ENCODE peak calls at places on chromosomes 16 and 17, in eight cellular contexts. R, Y, D, T, I, J, P and E are unnamed samples.

GRCh38 chr16:51418258-51418657 is 267.2 kb upstream of the SALL1 start:
- DNase-seq in I (no peak), R (no peak), D (no peak), P (no peak), T (no peak), Y (no peak), J (no peak), E (no peak)

GRCh38 chr17:550041-550398 is 164.6 kb downstream of the VPS53 start:
- DNase-seq in R (no peak), I (no peak), D (no peak), P (no peak), Y (peak; percentile 59), T (no peak), J (no peak), E (no peak)

GRCh38 chr16:17359778-17360177 is 111.0 kb downstream of the XYLT1 start:
- DNase-seq in I (no peak), T (no peak), J (peak; percentile 67), D (no peak), R (no peak), P (peak; percentile 28), Y (peak; percentile 83), E (no peak)

GRCh38 chr17:81060416-81060815 is 25.5 kb downstream of the BAIAP2 start:
- DNase-seq in P (no peak), J (no peak), Y (no peak), R (no peak), D (no peak), I (no peak), T (no peak), E (no peak)

GRCh38 chr17:13367154-13367553 is 234.6 kb downstream of the HS3ST3A1 start:
- DNase-seq in R (no peak), I (no peak), J (no peak), T (no peak), P (no peak), Y (peak; percentile 41), D (no peak), E (no peak)

GRCh38 chr16:30555848-30556473 is 2.2 kb downstream of the ZNF764 start:
- DNase-seq in T (no peak), D (no peak), Y (no peak), J (no peak), R (no peak), I (no peak), P (no peak), E (no peak)

GRCh38 chr16:29170393-29171239 is 185.8 kb downstream of the LAT start:
- DNase-seq in J (no peak), P (no peak), T (no peak), Y (no peak), I (no peak), D (no peak), R (no peak), E (no peak)

GRCh38 chr17:164536-165235 is 16.8 kb downstream of the DOC2B start:
- DNase-seq in I (peak; percentile 68), D (no peak), Y (peak; percentile 41), J (peak; percentile 25), P (peak; percentile 44), R (no peak), T (no peak), E (no peak)

GRCh38 chr17:78176548-78177025 is 8.2 kb downstream of the SYNGR2 start:
- DNase-seq in R (peak; percentile 95), I (peak; percentile 84), P (peak; percentile 87), D (peak; percentile 5), T (peak; percentile 20), J (peak; percentile 82), Y (no peak), E (no peak)

GRCh38 chr16:12900599-12901203 is 697 bp upstream of the SHISA9 start:
- DNase-seq in D (no peak), Y (no peak), P (no peak), I (no peak), T (no peak), J (no peak), R (no peak), E (no peak)

GRCh38 chr17:6088141-6088540 is 18.0 kb downstream of the WSCD1 start:
- DNase-seq in P (no peak), I (no peak), Y (no peak), J (no peak), R (no peak), D (no peak), T (no peak), E (no peak)

GRCh38 chr17:80992077-80992947 is 671 bp downstream of the CHMP6 start:
- DNase-seq in R (peak; percentile 85), Y (no peak), P (no peak), I (no peak), J (no peak), D (no peak), T (no peak), E (no peak)

GRCh38 chr17:55576237-55576998 is 65.2 kb upstream of the SMIM36 start:
- DNase-seq in I (no peak), J (no peak), P (peak; percentile 24), R (no peak), T (no peak), Y (peak; percentile 76), D (peak; percentile 41), E (no peak)

GRCh38 chr17:4900231-4901107 is 1.1 kb downstream of the C17orf107 start:
- DNase-seq in D (no peak), T (no peak), J (peak; percentile 49), I (no peak), Y (no peak), R (no peak), P (peak; percentile 62), E (no peak)

GRCh38 chr16:49012961-49013726 is 268.5 kb downstream of the CBLN1 start:
- DNase-seq in Y (peak; percentile 47), T (no peak), J (no peak), D (no peak), I (peak; percentile 31), P (no peak), R (peak; percentile 76), E (no peak)

GRCh38 chr16:60485877-60486489 is 1550.3 kb downstream of the CDH8 start:
- DNase-seq in T (no peak), I (no peak), R (no peak), Y (no peak), P (no peak), D (no peak), J (no peak), E (no peak)

GRCh38 chr16:11533588-11533987 is 53.1 kb downstream of the LITAF start:
- DNase-seq in T (no peak), R (no peak), P (no peak), D (no peak), Y (peak; percentile 25), I (no peak), J (no peak), E (no peak)